ENCODE peak calls at places on chromosome 21, in six cellular contexts. L is CD4-positive, CD25-positive, alpha-beta regulatory T cell; N is GM12878; E is lower lobe of right lung; Z is left ventricle myocardium inferior; G is psoas muscle. R is an unnamed sample.

GRCh38 chr21:24895885-24896734 is 711.2 kb downstream of the MRPL39 start:
- DNase-seq in L (no peak), N (peak; percentile 49), E (no peak), Z (no peak), G (no peak), R (peak; percentile 3)

GRCh38 chr21:36159356-36159921 is 2.8 kb downstream of the DOP1B start:
- DNase-seq in L (no peak), N (no peak), E (no peak), Z (no peak), G (no peak), R (no peak)

GRCh38 chr21:16534408-16535099 is 804.8 kb downstream of the USP25 start:
- DNase-seq in L (no peak), N (no peak), E (no peak), Z (peak; percentile 80), G (peak; percentile 75), R (peak; percentile 79)

GRCh38 chr21:36030581-36031189 is 29.6 kb downstream of the SETD4 start:
- DNase-seq in L (no peak), N (no peak), E (no peak), Z (no peak), G (no peak), R (peak; percentile 23)

GRCh38 chr21:32388306-32388705 is 4.5 kb downstream of the URB1 start:
- DNase-seq in L (no peak), N (no peak), E (no peak), Z (no peak), G (no peak), R (no peak)

GRCh38 chr21:25858328-25858727 is 123.6 kb downstream of the GABPA start:
- DNase-seq in L (no peak), N (no peak), E (no peak), Z (no peak), G (no peak), R (no peak)

GRCh38 chr21:32021319-32022027 is 148.7 kb downstream of the HUNK start:
- DNase-seq in L (no peak), N (no peak), E (peak; percentile 51), Z (peak; percentile 78), G (peak; percentile 24), R (peak; percentile 62)

GRCh38 chr21:38811257-38811656 is 5.5 kb downstream of the ETS2 start:
- DNase-seq in L (no peak), N (no peak), E (no peak), Z (no peak), G (no peak), R (peak; percentile 88)

GRCh38 chr21:46665566-46665965 is 30.1 kb downstream of the PRMT2 start:
- DNase-seq in L (no peak), N (no peak), E (no peak), Z (no peak), G (no peak), R (no peak)

GRCh38 chr21:27206368-27206982 is 239.6 kb upstream of the ADAMTS5 start:
- DNase-seq in L (no peak), N (no peak), E (no peak), Z (no peak), G (no peak), R (no peak)

GRCh38 chr21:26506951-26507350 is 66.1 kb downstream of the CYYR1 start:
- DNase-seq in L (no peak), N (no peak), E (no peak), Z (no peak), G (no peak), R (no peak)

GRCh38 chr21:29849735-29850176 is 90.0 kb downstream of the GRIK1 start:
- DNase-seq in L (peak; percentile 16), N (peak; percentile 8), E (no peak), Z (peak; percentile 17), G (no peak), R (peak; percentile 25)

GRCh38 chr21:26956216-26956615 is 10.7 kb downstream of the ADAMTS5 start:
- DNase-seq in L (no peak), N (no peak), E (no peak), Z (no peak), G (no peak), R (no peak)

GRCh38 chr21:29775462-29775861 is 164.3 kb downstream of the GRIK1 start:
- DNase-seq in L (no peak), N (no peak), E (no peak), Z (no peak), G (no peak), R (no peak)

GRCh38 chr21:8993284-8993942 is 1528.0 kb upstream of the TPTE start:
- DNase-seq in L (no peak), N (no peak), E (no peak), Z (no peak), G (no peak), R (no peak)

GRCh38 chr21:25809013-25809412 is 74.2 kb downstream of the GABPA start:
- DNase-seq in L (no peak), N (no peak), E (no peak), Z (no peak), G (no peak), R (peak; percentile 27)

GRCh38 chr21:45947716-45948255 is 33.8 kb upstream of the COL6A1 start:
- DNase-seq in L (no peak), N (no peak), E (no peak), Z (no peak), G (no peak), R (no peak)

GRCh38 chr21:39737376-39738000 is 7.5 kb upstream of the IGSF5 start:
- DNase-seq in L (no peak), N (no peak), E (no peak), Z (no peak), G (no peak), R (no peak)

GRCh38 chr21:16082038-16082816 is 352.4 kb downstream of the USP25 start:
- DNase-seq in L (no peak), N (no peak), E (no peak), Z (no peak), G (no peak), R (no peak)

GRCh38 chr21:38979271-38980196 is 173.8 kb downstream of the ETS2 start:
- DNase-seq in L (no peak), N (no peak), E (no peak), Z (no peak), G (no peak), R (no peak)

GRCh38 chr21:25330266-25330665 is 277.0 kb downstream of the MRPL39 start:
- DNase-seq in L (no peak), N (no peak), E (no peak), Z (no peak), G (no peak), R (no peak)

GRCh38 chr21:32350981-32351380 is 41.8 kb downstream of the URB1 start:
- DNase-seq in L (no peak), N (no peak), E (no peak), Z (no peak), G (no peak), R (no peak)

GRCh38 chr21:46431448-46431847 is 27.2 kb upstream of the DIP2A start:
- DNase-seq in L (no peak), N (no peak), E (peak; percentile 46), Z (no peak), G (no peak), R (no peak)

DNA sequence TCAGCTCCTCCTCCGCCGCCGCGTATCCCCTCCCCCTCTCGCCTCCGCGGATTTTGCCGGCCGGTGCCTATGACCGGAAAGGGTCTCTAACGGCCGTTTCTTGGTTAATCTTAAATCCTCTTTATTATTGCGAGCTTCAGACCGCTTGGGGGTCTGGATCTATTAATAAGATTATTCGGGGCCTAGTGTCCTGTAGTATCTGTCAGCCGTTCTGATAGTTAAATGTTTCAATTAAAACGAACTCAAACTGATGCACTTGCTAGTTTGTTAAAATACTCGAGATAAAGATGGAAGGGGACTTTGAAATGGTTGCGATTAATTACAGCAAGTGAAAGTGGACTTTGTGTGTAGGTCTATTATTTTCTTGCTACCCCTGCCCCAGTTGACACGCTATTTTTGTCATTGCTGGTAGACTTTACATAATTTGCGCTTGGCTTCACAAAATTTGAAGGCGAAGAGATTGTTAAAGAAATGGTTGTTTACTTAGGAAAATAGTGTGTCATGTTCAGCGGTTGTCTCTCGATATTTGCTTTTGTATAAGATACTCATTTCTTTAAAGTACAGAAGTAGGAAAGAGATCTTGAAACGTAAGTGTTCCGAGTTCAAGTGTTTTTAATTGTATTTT is 779 bp downstream of the SON start:
- DNase-seq in L (peak; percentile 55), N (no peak), E (peak; percentile 84), Z (peak; percentile 71), G (peak; percentile 76), R (peak; percentile 80)
- H3K36me3 ChIP-seq in L (peaks cover 21% of the 10 kb centered on the region), N (no peaks in the 10 kb centered on the region), E (peaks cover 32% of the 10 kb centered on the region), Z (peaks cover 30% of the 10 kb centered on the region), G (no peaks in the 10 kb centered on the region), R (peaks cover 62% of the 10 kb centered on the region)

DNA sequence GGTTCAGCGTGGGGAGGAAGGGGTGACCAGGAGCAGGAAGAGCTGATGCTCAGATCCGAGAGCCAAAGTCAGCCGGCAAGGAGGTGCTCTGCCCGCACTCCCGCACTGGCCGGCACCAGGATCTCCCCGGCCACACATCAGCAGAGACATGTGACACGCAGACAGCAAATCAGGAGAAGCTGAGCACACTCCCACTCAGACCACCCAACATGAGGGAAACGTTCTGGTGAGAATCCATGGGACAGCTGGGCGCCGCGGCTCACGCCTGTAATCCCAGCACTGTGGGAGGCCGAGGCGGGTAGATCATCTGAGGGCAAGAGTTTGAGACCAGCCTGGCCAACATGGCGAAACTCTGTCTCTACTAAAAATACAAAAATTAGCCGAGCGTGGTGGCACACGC is 18.6 kb upstream of the PTTG1IP start:
- DNase-seq in L (no peak), N (no peak), E (peak; percentile 33), Z (no peak), G (peak; percentile 4), R (no peak)
- H3K36me3 ChIP-seq in L (peaks cover 49% of the 10 kb centered on the region), N (no peaks in the 10 kb centered on the region), E (peaks cover 20% of the 10 kb centered on the region), Z (no peaks in the 10 kb centered on the region), G (no peaks in the 10 kb centered on the region), R (no peaks in the 10 kb centered on the region)

GRCh38 chr21:44780140-44780508 is 21.5 kb downstream of the UBE2G2 start:
- DNase-seq in L (no peak), N (no peak), E (no peak), Z (no peak), G (no peak), R (no peak)
- H3K36me3 ChIP-seq in L (peaks cover 44% of the 10 kb centered on the region), N (peaks cover 12% of the 10 kb centered on the region), E (peaks cover 50% of the 10 kb centered on the region), Z (peaks cover 38% of the 10 kb centered on the region), G (no peaks in the 10 kb centered on the region), R (peaks cover 71% of the 10 kb centered on the region)

GRCh38 chr21:43299441-43300277 is 127.3 kb downstream of the SIK1 start:
- DNase-seq in L (no peak), N (no peak), E (peak; percentile 65), Z (peak; percentile 57), G (peak; percentile 7), R (no peak)
- H3K36me3 ChIP-seq in L (no peaks in the 10 kb centered on the region), N (no peaks in the 10 kb centered on the region), E (no peaks in the 10 kb centered on the region), Z (no peaks in the 10 kb centered on the region), G (no peaks in the 10 kb centered on the region), R (no peaks in the 10 kb centered on the region)

GRCh38 chr21:37421306-37421705 is 54.7 kb downstream of the DYRK1A start:
- DNase-seq in L (no peak), N (no peak), E (no peak), Z (no peak), G (no peak), R (no peak)
- H3K36me3 ChIP-seq in L (peaks cover 16% of the 10 kb centered on the region), N (peaks cover 4% of the 10 kb centered on the region), E (peaks cover 18% of the 10 kb centered on the region), Z (no peaks in the 10 kb centered on the region), G (peaks cover 5% of the 10 kb centered on the region), R (peaks cover 37% of the 10 kb centered on the region)

DNA sequence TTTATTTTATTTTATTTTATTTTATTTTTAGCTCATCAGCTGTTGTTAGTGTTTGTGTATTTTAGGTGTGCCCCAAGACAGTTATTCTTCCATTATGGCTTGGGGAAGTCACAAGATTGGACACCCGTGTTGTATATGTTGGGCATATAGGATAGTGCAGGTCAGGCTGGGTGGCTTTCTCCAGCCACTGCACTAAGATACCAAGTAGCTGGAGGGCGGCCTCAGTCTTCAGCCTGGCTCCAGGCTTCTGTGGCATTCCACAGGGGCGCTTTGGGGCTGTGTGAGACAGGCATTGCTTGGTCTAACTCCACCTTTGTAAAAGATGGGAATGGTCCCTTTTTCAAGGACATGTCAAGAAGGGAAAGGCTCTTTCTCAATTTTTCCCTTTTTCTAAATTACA is 16.5 kb downstream of the RRP1B start:
- DNase-seq in L (no peak), N (no peak), E (no peak), Z (no peak), G (no peak), R (no peak)
- H3K36me3 ChIP-seq in L (peaks cover 82% of the 10 kb centered on the region), N (peaks cover 23% of the 10 kb centered on the region), E (peaks cover 99% of the 10 kb centered on the region), Z (peaks cover 91% of the 10 kb centered on the region), G (no peaks in the 10 kb centered on the region), R (peaks cover 84% of the 10 kb centered on the region)